ENCODE peak calls at places on chromosomes 6 and 20, in ten cellular contexts. One of them, this sample, is unnamed.

GRCh38 chr6:118537579-118537978 is 10.5 kb upstream of the PLN start:
- DNase-seq in thoracic aorta: no peak
- DNase-seq in left ventricle myocardium inferior: no peak
- DNase-seq in PC-3: no peak
- DNase-seq in uterus: no peak
- DNase-seq in lower lobe of right lung: no peak
- DNase-seq in pancreas: no peak
- DNase-seq in upper lobe of right lung: no peak
- DNase-seq in BE2C: no peak
- DNase-seq in CD8-positive, alpha-beta memory T cell: no peak
- DNase-seq in this sample: no peak

GRCh38 chr20:25248501-25249172 is 752 bp downstream of the PYGB start:
- DNase-seq in lower lobe of right lung: no peak
- DNase-seq in pancreas: peak; percentile 53
- DNase-seq in CD8-positive, alpha-beta memory T cell: no peak
- DNase-seq in uterus: no peak
- DNase-seq in upper lobe of right lung: peak; percentile 75
- DNase-seq in BE2C: peak; percentile 54
- DNase-seq in thoracic aorta: no peak
- DNase-seq in left ventricle myocardium inferior: peak; percentile 39
- DNase-seq in PC-3: peak; percentile 41
- DNase-seq in this sample: peak; percentile 86

GRCh38 chr20:6114696-6115095 is 8.1 kb downstream of the FERMT1 start:
- DNase-seq in lower lobe of right lung: no peak
- DNase-seq in uterus: no peak
- DNase-seq in PC-3: no peak
- DNase-seq in thoracic aorta: no peak
- DNase-seq in pancreas: no peak
- DNase-seq in CD8-positive, alpha-beta memory T cell: no peak
- DNase-seq in BE2C: no peak
- DNase-seq in left ventricle myocardium inferior: no peak
- DNase-seq in upper lobe of right lung: no peak
- DNase-seq in this sample: no peak

GRCh38 chr20:36574278-36575065 is 1.1 kb downstream of the TGIF2 start:
- DNase-seq in thoracic aorta: no peak
- DNase-seq in lower lobe of right lung: peak; percentile 70
- DNase-seq in uterus: peak; percentile 85
- DNase-seq in upper lobe of right lung: peak; percentile 80
- DNase-seq in BE2C: peak; percentile 60
- DNase-seq in pancreas: peak; percentile 71
- DNase-seq in left ventricle myocardium inferior: peak; percentile 42
- DNase-seq in CD8-positive, alpha-beta memory T cell: peak; percentile 57
- DNase-seq in PC-3: peak; percentile 46
- DNase-seq in this sample: peak; percentile 80

GRCh38 chr6:77463308-77463880 is at the start of gene HTR1B:
- DNase-seq in thoracic aorta: no peak
- DNase-seq in pancreas: no peak
- DNase-seq in lower lobe of right lung: peak; percentile 38
- DNase-seq in upper lobe of right lung: peak; percentile 55
- DNase-seq in BE2C: no peak
- DNase-seq in PC-3: no peak
- DNase-seq in CD8-positive, alpha-beta memory T cell: no peak
- DNase-seq in uterus: no peak
- DNase-seq in left ventricle myocardium inferior: no peak
- DNase-seq in this sample: no peak

GRCh38 chr6:170175644-170176620 is 114.9 kb downstream of the DLL1 start:
- DNase-seq in thoracic aorta: no peak
- DNase-seq in left ventricle myocardium inferior: peak; percentile 12
- DNase-seq in BE2C: no peak
- DNase-seq in pancreas: no peak
- DNase-seq in uterus: peak; percentile 15
- DNase-seq in upper lobe of right lung: no peak
- DNase-seq in lower lobe of right lung: no peak
- DNase-seq in CD8-positive, alpha-beta memory T cell: no peak
- DNase-seq in PC-3: no peak
- DNase-seq in this sample: peak; percentile 58

GRCh38 chr6:139881251-139881650 is 506.8 kb upstream of the CITED2 start:
- DNase-seq in pancreas: no peak
- DNase-seq in lower lobe of right lung: no peak
- DNase-seq in thoracic aorta: no peak
- DNase-seq in PC-3: no peak
- DNase-seq in upper lobe of right lung: no peak
- DNase-seq in BE2C: no peak
- DNase-seq in uterus: no peak
- DNase-seq in left ventricle myocardium inferior: no peak
- DNase-seq in CD8-positive, alpha-beta memory T cell: no peak
- DNase-seq in this sample: no peak

GRCh38 chr6:29014729-29015608 is 9.9 kb upstream of the ZNF311 start:
- DNase-seq in CD8-positive, alpha-beta memory T cell: no peak
- DNase-seq in lower lobe of right lung: no peak
- DNase-seq in left ventricle myocardium inferior: no peak
- DNase-seq in BE2C: no peak
- DNase-seq in upper lobe of right lung: no peak
- DNase-seq in pancreas: peak; percentile 16
- DNase-seq in thoracic aorta: no peak
- DNase-seq in PC-3: no peak
- DNase-seq in uterus: no peak
- DNase-seq in this sample: peak; percentile 47

GRCh38 chr6:133218831-133219230 is 22.3 kb upstream of the EYA4 start:
- DNase-seq in PC-3: no peak
- DNase-seq in BE2C: no peak
- DNase-seq in upper lobe of right lung: no peak
- DNase-seq in pancreas: no peak
- DNase-seq in uterus: no peak
- DNase-seq in left ventricle myocardium inferior: no peak
- DNase-seq in CD8-positive, alpha-beta memory T cell: no peak
- DNase-seq in lower lobe of right lung: no peak
- DNase-seq in thoracic aorta: no peak
- DNase-seq in this sample: no peak

GRCh38 chr6:15937582-15937981 is 191.3 kb upstream of the MYLIP start:
- DNase-seq in thoracic aorta: no peak
- DNase-seq in upper lobe of right lung: no peak
- DNase-seq in lower lobe of right lung: no peak
- DNase-seq in BE2C: no peak
- DNase-seq in CD8-positive, alpha-beta memory T cell: no peak
- DNase-seq in PC-3: no peak
- DNase-seq in pancreas: no peak
- DNase-seq in uterus: no peak
- DNase-seq in left ventricle myocardium inferior: no peak
- DNase-seq in this sample: no peak

GRCh38 chr6:89564752-89565427 is 73.7 kb downstream of the LYRM2 start:
- DNase-seq in lower lobe of right lung: no peak
- DNase-seq in pancreas: no peak
- DNase-seq in CD8-positive, alpha-beta memory T cell: no peak
- DNase-seq in PC-3: no peak
- DNase-seq in upper lobe of right lung: no peak
- DNase-seq in thoracic aorta: no peak
- DNase-seq in uterus: peak; percentile 34
- DNase-seq in left ventricle myocardium inferior: no peak
- DNase-seq in BE2C: no peak
- DNase-seq in this sample: peak; percentile 54

GRCh38 chr20:36956674-36957073 is 5.2 kb upstream of the SAMHD1 start:
- DNase-seq in pancreas: no peak
- DNase-seq in thoracic aorta: no peak
- DNase-seq in left ventricle myocardium inferior: no peak
- DNase-seq in CD8-positive, alpha-beta memory T cell: no peak
- DNase-seq in BE2C: no peak
- DNase-seq in PC-3: no peak
- DNase-seq in uterus: no peak
- DNase-seq in upper lobe of right lung: peak; percentile 4
- DNase-seq in lower lobe of right lung: no peak
- DNase-seq in this sample: no peak

GRCh38 chr6:165636415-165637048 is 26.5 kb downstream of the PDE10A start:
- DNase-seq in CD8-positive, alpha-beta memory T cell: no peak
- DNase-seq in upper lobe of right lung: no peak
- DNase-seq in uterus: no peak
- DNase-seq in BE2C: no peak
- DNase-seq in PC-3: no peak
- DNase-seq in left ventricle myocardium inferior: no peak
- DNase-seq in lower lobe of right lung: no peak
- DNase-seq in thoracic aorta: no peak
- DNase-seq in pancreas: no peak
- DNase-seq in this sample: no peak

DNA sequence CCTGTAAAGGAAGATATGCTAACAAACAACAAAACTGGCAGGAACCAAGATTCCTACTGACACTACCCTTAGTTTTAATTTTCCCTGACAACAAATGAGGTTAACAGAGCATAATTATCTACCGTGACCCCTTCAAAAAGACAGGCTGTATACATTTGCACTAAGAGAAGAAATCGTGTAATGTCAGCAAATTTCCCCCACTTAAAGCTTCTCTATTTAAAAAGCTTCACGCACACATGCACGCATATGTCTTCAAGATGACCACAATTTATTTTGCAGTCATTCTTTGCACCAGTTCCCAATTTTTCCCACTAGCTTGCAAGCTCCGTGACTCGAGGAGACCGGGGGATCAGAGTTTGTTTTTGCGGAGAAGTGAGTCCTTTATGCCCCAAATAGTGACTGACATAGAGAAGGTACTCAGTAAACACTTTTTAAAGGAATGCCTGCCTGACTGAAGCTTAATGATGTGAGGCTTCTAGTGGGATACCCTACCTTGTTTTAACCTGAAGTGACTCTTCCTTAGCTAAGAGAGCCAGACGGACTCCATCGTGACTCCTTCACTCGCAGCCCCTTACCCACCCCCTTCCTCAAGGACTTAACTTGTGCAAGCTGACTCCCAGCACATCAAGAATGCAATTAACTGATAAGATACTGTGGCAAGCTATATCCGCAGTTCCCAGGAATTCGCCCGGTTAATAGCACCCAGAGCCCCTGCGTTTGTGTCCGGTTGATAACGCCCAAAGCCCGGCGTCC is 9.3 kb upstream of the NQO2 start:
- DNase-seq in upper lobe of right lung: no peak
- DNase-seq in lower lobe of right lung: peak; percentile 60
- DNase-seq in pancreas: peak; percentile 34
- DNase-seq in BE2C: peak; percentile 32
- DNase-seq in thoracic aorta: no peak
- DNase-seq in left ventricle myocardium inferior: no peak
- DNase-seq in PC-3: peak; percentile 37
- DNase-seq in CD8-positive, alpha-beta memory T cell: no peak
- DNase-seq in uterus: peak; percentile 53
- DNase-seq in this sample: peak; percentile 61
- H3K27me3 ChIP-seq in upper lobe of right lung: no peaks in the 10 kb centered on the region
- H3K27me3 ChIP-seq in lower lobe of right lung: no peaks in the 10 kb centered on the region
- H3K27me3 ChIP-seq in pancreas: no peaks in the 10 kb centered on the region
- H3K27me3 ChIP-seq in BE2C: no peaks in the 10 kb centered on the region
- H3K27me3 ChIP-seq in thoracic aorta: no peaks in the 10 kb centered on the region
- H3K27me3 ChIP-seq in left ventricle myocardium inferior: no peaks in the 10 kb centered on the region
- H3K27me3 ChIP-seq in PC-3: no peaks in the 10 kb centered on the region
- H3K27me3 ChIP-seq in CD8-positive, alpha-beta memory T cell: no peaks in the 10 kb centered on the region
- H3K27me3 ChIP-seq in uterus: no peaks in the 10 kb centered on the region
- H3K27me3 ChIP-seq in this sample: no peaks in the 10 kb centered on the region

GRCh38 chr6:33391278-33392167 is at the start of gene KIFC1:
- DNase-seq in lower lobe of right lung: peak; percentile 100
- DNase-seq in BE2C: peak; percentile 98
- DNase-seq in pancreas: peak; percentile 99
- DNase-seq in uterus: peak; percentile 99
- DNase-seq in PC-3: peak; percentile 99
- DNase-seq in upper lobe of right lung: peak; percentile 100
- DNase-seq in left ventricle myocardium inferior: peak; percentile 99
- DNase-seq in thoracic aorta: peak; percentile 95
- DNase-seq in CD8-positive, alpha-beta memory T cell: peak; percentile 100
- DNase-seq in this sample: peak; percentile 99
- H3K4me3 ChIP-seq in lower lobe of right lung: peak within 1 kb of the TSS; percentile 60
- H3K4me3 ChIP-seq in BE2C: peak within 1 kb of the TSS; percentile 95
- H3K4me3 ChIP-seq in pancreas: peak within 1 kb of the TSS; percentile 33
- H3K4me3 ChIP-seq in uterus: peak within 1 kb of the TSS; percentile 31
- H3K4me3 ChIP-seq in PC-3: peak within 1 kb of the TSS; percentile 79
- H3K4me3 ChIP-seq in upper lobe of right lung: peak within 1 kb of the TSS; percentile 60
- H3K4me3 ChIP-seq in left ventricle myocardium inferior: peak within 1 kb of the TSS; percentile 68
- H3K4me3 ChIP-seq in thoracic aorta: peak within 1 kb of the TSS; percentile 71
- H3K4me3 ChIP-seq in CD8-positive, alpha-beta memory T cell: peak within 1 kb of the TSS; percentile 78
- H3K4me3 ChIP-seq in this sample: peak within 1 kb of the TSS; percentile 4

DNA sequence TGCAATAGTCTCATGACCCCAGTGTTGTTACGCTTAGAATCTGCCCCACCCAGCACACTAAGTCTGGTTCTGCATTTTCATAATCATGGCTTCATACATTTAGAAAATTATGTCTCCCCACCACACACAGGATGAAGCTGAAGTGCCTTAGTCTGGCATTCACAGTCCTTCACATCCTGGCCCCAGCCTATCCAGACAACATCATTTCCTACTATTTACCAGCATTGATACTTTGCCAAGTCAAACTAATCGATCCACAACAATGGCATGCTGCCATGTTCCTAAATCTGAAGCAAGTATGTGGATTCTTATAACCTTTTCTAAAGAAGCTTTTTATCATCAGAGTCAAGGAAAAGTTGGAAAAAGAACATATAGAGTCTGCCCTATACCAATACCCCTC is 132.4 kb upstream of the FBXL4 start:
- DNase-seq in left ventricle myocardium inferior: no peak
- DNase-seq in PC-3: no peak
- DNase-seq in thoracic aorta: no peak
- DNase-seq in uterus: no peak
- DNase-seq in upper lobe of right lung: no peak
- DNase-seq in lower lobe of right lung: no peak
- DNase-seq in BE2C: no peak
- DNase-seq in CD8-positive, alpha-beta memory T cell: no peak
- DNase-seq in pancreas: no peak
- DNase-seq in this sample: no peak
- H3K4me1 ChIP-seq in left ventricle myocardium inferior: no peaks in the 10 kb centered on the region
- H3K4me1 ChIP-seq in PC-3: no peaks in the 10 kb centered on the region
- H3K4me1 ChIP-seq in thoracic aorta: no peaks in the 10 kb centered on the region
- H3K4me1 ChIP-seq in uterus: no peaks in the 10 kb centered on the region
- H3K4me1 ChIP-seq in upper lobe of right lung: no peaks in the 10 kb centered on the region
- H3K4me1 ChIP-seq in lower lobe of right lung: no peaks in the 10 kb centered on the region
- H3K4me1 ChIP-seq in BE2C: no peaks in the 10 kb centered on the region
- H3K4me1 ChIP-seq in CD8-positive, alpha-beta memory T cell: no peaks in the 10 kb centered on the region
- H3K4me1 ChIP-seq in pancreas: no peaks in the 10 kb centered on the region
- H3K4me1 ChIP-seq in this sample: no peaks in the 10 kb centered on the region

DNA sequence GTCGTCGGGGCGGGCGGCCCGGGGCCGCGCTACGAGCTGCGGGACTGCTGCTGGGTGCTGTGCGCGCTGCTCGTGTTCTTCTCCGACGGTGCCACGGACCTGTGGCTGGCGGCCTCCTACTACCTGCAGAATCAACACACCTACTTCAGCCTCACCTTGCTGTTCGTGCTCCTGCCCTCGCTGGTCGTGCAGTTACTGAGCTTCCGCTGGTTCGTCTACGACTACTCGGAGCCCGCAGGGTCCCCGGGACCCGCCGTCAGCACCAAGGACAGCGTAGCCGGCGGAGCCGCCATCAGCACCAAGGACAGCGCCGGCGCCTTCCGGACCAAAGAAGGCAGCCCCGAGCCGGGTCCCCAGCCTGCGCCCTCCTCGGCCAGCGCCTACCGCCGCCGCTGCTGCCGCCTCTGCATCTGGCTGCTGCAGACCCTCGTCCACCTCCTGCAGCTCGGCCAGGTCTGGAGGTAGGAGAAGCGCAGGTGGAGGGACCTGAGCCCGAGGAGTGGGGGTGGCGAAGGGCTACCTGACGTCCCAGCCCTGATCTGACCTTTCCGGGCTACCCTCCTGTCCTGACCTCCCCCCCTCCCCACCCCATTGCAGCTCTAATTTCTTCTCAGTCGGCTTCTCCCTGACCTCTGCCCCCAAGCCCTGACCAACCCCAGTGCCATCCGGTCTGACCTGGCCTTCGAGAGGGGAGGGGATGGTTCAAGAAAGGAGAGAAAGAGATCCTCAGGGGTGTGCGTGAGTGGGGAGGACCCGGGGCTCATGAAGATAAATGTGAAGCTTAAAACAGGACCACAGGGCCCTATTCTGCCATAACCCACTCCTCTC is 562 bp downstream of the XKR7 start:
- DNase-seq in BE2C: peak; percentile 55
- DNase-seq in CD8-positive, alpha-beta memory T cell: peak; percentile 77
- DNase-seq in thoracic aorta: no peak
- DNase-seq in pancreas: peak; percentile 77
- DNase-seq in upper lobe of right lung: peak; percentile 85
- DNase-seq in lower lobe of right lung: peak; percentile 79
- DNase-seq in left ventricle myocardium inferior: peak; percentile 69
- DNase-seq in uterus: peak; percentile 30
- DNase-seq in PC-3: peak; percentile 61
- DNase-seq in this sample: peak; percentile 75
- H3K27me3 ChIP-seq in BE2C: no peaks in the 10 kb centered on the region
- H3K27me3 ChIP-seq in CD8-positive, alpha-beta memory T cell: peaks cover 25% of the 10 kb centered on the region
- H3K27me3 ChIP-seq in thoracic aorta: no peaks in the 10 kb centered on the region
- H3K27me3 ChIP-seq in pancreas: no peaks in the 10 kb centered on the region
- H3K27me3 ChIP-seq in upper lobe of right lung: peaks cover 41% of the 10 kb centered on the region
- H3K27me3 ChIP-seq in lower lobe of right lung: peaks cover 43% of the 10 kb centered on the region
- H3K27me3 ChIP-seq in left ventricle myocardium inferior: peaks cover 85% of the 10 kb centered on the region
- H3K27me3 ChIP-seq in uterus: no peaks in the 10 kb centered on the region
- H3K27me3 ChIP-seq in PC-3: peaks cover 76% of the 10 kb centered on the region
- H3K27me3 ChIP-seq in this sample: no peaks in the 10 kb centered on the region

This sample was measured in right cardiac atrium.